ENCODE peak calls at places on chromosome X, in nine cellular contexts. One of them, this sample, is unnamed. For H3K27me3, the result is how much of the 10 kb centered on the place peaks cover.

GRCh38 chrX:23908219-23909003 is 605 bp downstream of the CXorf58 start:
- DNase-seq in DND-41: peak
- DNase-seq in psoas muscle: no peak
- DNase-seq in CD8-positive, alpha-beta T cell: no peak
- DNase-seq in ovary: no peak
- DNase-seq in GM23248: no peak
- DNase-seq in mesendoderm: peak
- DNase-seq in effector memory CD4-positive, alpha-beta T cell: no peak
- DNase-seq in dorsolateral prefrontal cortex: no peak
- DNase-seq in this sample: no peak

GRCh38 chrX:69072486-69073006 is 92.7 kb downstream of the PJA1 start:
- DNase-seq in DND-41: no peak
- DNase-seq in dorsolateral prefrontal cortex: no peak
- DNase-seq in psoas muscle: no peak
- DNase-seq in CD8-positive, alpha-beta T cell: no peak
- DNase-seq in effector memory CD4-positive, alpha-beta T cell: no peak
- DNase-seq in mesendoderm: no peak
- DNase-seq in ovary: no peak
- DNase-seq in GM23248: no peak
- DNase-seq in this sample: no peak

GRCh38 chrX:23344208-23344903 is 9.7 kb downstream of the PTCHD1 start:
- DNase-seq in CD8-positive, alpha-beta T cell: no peak
- DNase-seq in mesendoderm: peak
- DNase-seq in dorsolateral prefrontal cortex: no peak
- DNase-seq in psoas muscle: no peak
- DNase-seq in DND-41: no peak
- DNase-seq in effector memory CD4-positive, alpha-beta T cell: no peak
- DNase-seq in ovary: no peak
- DNase-seq in GM23248: no peak
- DNase-seq in this sample: no peak

GRCh38 chrX:15815779-15816452 is 25.6 kb downstream of the ZRSR2 start:
- DNase-seq in ovary: no peak
- DNase-seq in mesendoderm: peak
- DNase-seq in psoas muscle: no peak
- DNase-seq in GM23248: peak
- DNase-seq in dorsolateral prefrontal cortex: no peak
- DNase-seq in CD8-positive, alpha-beta T cell: no peak
- DNase-seq in effector memory CD4-positive, alpha-beta T cell: peak
- DNase-seq in DND-41: no peak
- DNase-seq in this sample: peak

GRCh38 chrX:133544105-133544504 is 128.8 kb upstream of the GPC4 start:
- DNase-seq in dorsolateral prefrontal cortex: no peak
- DNase-seq in DND-41: no peak
- DNase-seq in GM23248: peak
- DNase-seq in psoas muscle: no peak
- DNase-seq in CD8-positive, alpha-beta T cell: no peak
- DNase-seq in effector memory CD4-positive, alpha-beta T cell: no peak
- DNase-seq in ovary: no peak
- DNase-seq in mesendoderm: peak
- DNase-seq in this sample: no peak

GRCh38 chrX:153539171-153539978 is 21.9 kb downstream of the ATP2B3 start:
- DNase-seq in mesendoderm: peak
- DNase-seq in effector memory CD4-positive, alpha-beta T cell: peak
- DNase-seq in psoas muscle: peak
- DNase-seq in GM23248: peak
- DNase-seq in ovary: peak
- DNase-seq in dorsolateral prefrontal cortex: peak
- DNase-seq in CD8-positive, alpha-beta T cell: peak
- DNase-seq in DND-41: peak
- DNase-seq in this sample: peak

GRCh38 chrX:24014388-24015018 is 12.5 kb downstream of the KLHL15 start:
- DNase-seq in CD8-positive, alpha-beta T cell: no peak
- DNase-seq in psoas muscle: no peak
- DNase-seq in GM23248: peak
- DNase-seq in ovary: no peak
- DNase-seq in dorsolateral prefrontal cortex: no peak
- DNase-seq in DND-41: no peak
- DNase-seq in mesendoderm: no peak
- DNase-seq in effector memory CD4-positive, alpha-beta T cell: no peak
- DNase-seq in this sample: peak

GRCh38 chrX:101507986-101508385 is 22.7 kb downstream of the ARMCX4 start:
- DNase-seq in psoas muscle: no peak
- DNase-seq in CD8-positive, alpha-beta T cell: no peak
- DNase-seq in ovary: no peak
- DNase-seq in dorsolateral prefrontal cortex: no peak
- DNase-seq in mesendoderm: no peak
- DNase-seq in effector memory CD4-positive, alpha-beta T cell: no peak
- DNase-seq in DND-41: no peak
- DNase-seq in GM23248: no peak
- DNase-seq in this sample: no peak

GRCh38 chrX:10676239-10676971 is 56.0 kb upstream of the MID1 start:
- DNase-seq in dorsolateral prefrontal cortex: no peak
- DNase-seq in CD8-positive, alpha-beta T cell: no peak
- DNase-seq in effector memory CD4-positive, alpha-beta T cell: no peak
- DNase-seq in psoas muscle: no peak
- DNase-seq in ovary: no peak
- DNase-seq in GM23248: peak
- DNase-seq in mesendoderm: peak
- DNase-seq in DND-41: no peak
- DNase-seq in this sample: no peak

GRCh38 chrX:74923942-74924448 is 1.3 kb downstream of the NEXMIF start:
- DNase-seq in dorsolateral prefrontal cortex: no peak
- DNase-seq in psoas muscle: peak
- DNase-seq in mesendoderm: peak
- DNase-seq in CD8-positive, alpha-beta T cell: no peak
- DNase-seq in ovary: peak
- DNase-seq in DND-41: no peak
- DNase-seq in GM23248: peak
- DNase-seq in effector memory CD4-positive, alpha-beta T cell: no peak
- DNase-seq in this sample: peak

GRCh38 chrX:23505531-23506303 is 161.6 kb upstream of the PRDX4 start:
- DNase-seq in mesendoderm: peak
- DNase-seq in effector memory CD4-positive, alpha-beta T cell: no peak
- DNase-seq in DND-41: no peak
- DNase-seq in dorsolateral prefrontal cortex: no peak
- DNase-seq in GM23248: no peak
- DNase-seq in psoas muscle: no peak
- DNase-seq in CD8-positive, alpha-beta T cell: no peak
- DNase-seq in ovary: no peak
- DNase-seq in this sample: no peak

GRCh38 chrX:96417695-96418094 is 266.9 kb upstream of the DIAPH2 start:
- DNase-seq in psoas muscle: no peak
- DNase-seq in mesendoderm: no peak
- DNase-seq in dorsolateral prefrontal cortex: no peak
- DNase-seq in GM23248: no peak
- DNase-seq in ovary: no peak
- DNase-seq in CD8-positive, alpha-beta T cell: no peak
- DNase-seq in effector memory CD4-positive, alpha-beta T cell: no peak
- DNase-seq in DND-41: no peak
- DNase-seq in this sample: no peak

GRCh38 chrX:108018659-108019381 is 26.0 kb upstream of the VSIG1 start:
- DNase-seq in dorsolateral prefrontal cortex: no peak
- DNase-seq in CD8-positive, alpha-beta T cell: peak
- DNase-seq in GM23248: no peak
- DNase-seq in psoas muscle: no peak
- DNase-seq in ovary: no peak
- DNase-seq in DND-41: no peak
- DNase-seq in mesendoderm: no peak
- DNase-seq in effector memory CD4-positive, alpha-beta T cell: peak
- DNase-seq in this sample: peak

GRCh38 chrX:105870465-105870864 is 48.1 kb downstream of the NRK start:
- DNase-seq in psoas muscle: no peak
- DNase-seq in GM23248: no peak
- DNase-seq in CD8-positive, alpha-beta T cell: no peak
- DNase-seq in mesendoderm: no peak
- DNase-seq in effector memory CD4-positive, alpha-beta T cell: no peak
- DNase-seq in ovary: no peak
- DNase-seq in dorsolateral prefrontal cortex: no peak
- DNase-seq in DND-41: no peak
- DNase-seq in this sample: no peak

GRCh38 chrX:105869676-105870075 is 47.3 kb downstream of the NRK start:
- DNase-seq in mesendoderm: no peak
- DNase-seq in DND-41: no peak
- DNase-seq in CD8-positive, alpha-beta T cell: no peak
- DNase-seq in GM23248: no peak
- DNase-seq in dorsolateral prefrontal cortex: no peak
- DNase-seq in psoas muscle: no peak
- DNase-seq in ovary: no peak
- DNase-seq in effector memory CD4-positive, alpha-beta T cell: no peak
- DNase-seq in this sample: no peak

DNA sequence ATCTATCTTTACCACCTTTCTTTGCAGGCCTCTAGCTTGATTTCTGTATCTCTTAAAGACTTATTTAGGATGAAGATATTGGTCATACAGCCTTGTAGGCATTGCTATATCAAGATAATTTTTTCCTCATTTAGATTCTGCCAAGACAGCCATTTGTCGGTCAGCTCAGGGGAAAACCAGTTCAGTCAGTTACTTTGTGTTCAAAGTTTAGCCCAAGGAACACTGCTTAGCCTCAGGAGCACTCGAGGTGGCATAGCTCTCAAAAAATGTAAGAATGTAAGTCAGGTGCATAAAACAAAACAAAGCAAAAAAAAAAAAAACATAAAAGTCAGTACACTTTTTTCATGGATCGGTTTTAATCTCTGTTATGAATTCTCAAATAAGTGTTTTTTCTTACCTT is 43.4 kb downstream of the NRK start:
- DNase-seq in psoas muscle: no peak
- DNase-seq in mesendoderm: no peak
- DNase-seq in ovary: no peak
- DNase-seq in dorsolateral prefrontal cortex: no peak
- DNase-seq in GM23248: no peak
- DNase-seq in DND-41: no peak
- DNase-seq in CD8-positive, alpha-beta T cell: no peak
- DNase-seq in effector memory CD4-positive, alpha-beta T cell: no peak
- DNase-seq in this sample: no peak
- H3K27me3 ChIP-seq in psoas muscle: under half
- H3K27me3 ChIP-seq in mesendoderm: under half
- H3K27me3 ChIP-seq in ovary: under half
- H3K27me3 ChIP-seq in dorsolateral prefrontal cortex: half or more
- H3K27me3 ChIP-seq in GM23248: under half
- H3K27me3 ChIP-seq in DND-41: under half
- H3K27me3 ChIP-seq in CD8-positive, alpha-beta T cell: under half
- H3K27me3 ChIP-seq in effector memory CD4-positive, alpha-beta T cell: under half
- H3K27me3 ChIP-seq in this sample: under half

GRCh38 chrX:104172788-104173187 is 6.5 kb downstream of the FAM199X start:
- DNase-seq in GM23248: no peak
- DNase-seq in mesendoderm: no peak
- DNase-seq in DND-41: no peak
- DNase-seq in ovary: no peak
- DNase-seq in effector memory CD4-positive, alpha-beta T cell: no peak
- DNase-seq in psoas muscle: no peak
- DNase-seq in CD8-positive, alpha-beta T cell: no peak
- DNase-seq in dorsolateral prefrontal cortex: no peak
- DNase-seq in this sample: no peak
- H3K27ac ChIP-seq in GM23248: peak
- H3K27ac ChIP-seq in mesendoderm: no peak
- H3K27ac ChIP-seq in DND-41: no peak
- H3K27ac ChIP-seq in ovary: no peak
- H3K27ac ChIP-seq in effector memory CD4-positive, alpha-beta T cell: no peak
- H3K27ac ChIP-seq in psoas muscle: no peak
- H3K27ac ChIP-seq in CD8-positive, alpha-beta T cell: no peak
- H3K27ac ChIP-seq in dorsolateral prefrontal cortex: no peak
- H3K27ac ChIP-seq in this sample: no peak

GRCh38 chrX:40154853-40155616 is 57.3 kb upstream of the BCOR start:
- DNase-seq in effector memory CD4-positive, alpha-beta T cell: no peak
- DNase-seq in psoas muscle: peak
- DNase-seq in CD8-positive, alpha-beta T cell: no peak
- DNase-seq in ovary: peak
- DNase-seq in dorsolateral prefrontal cortex: no peak
- DNase-seq in mesendoderm: peak
- DNase-seq in DND-41: no peak
- DNase-seq in GM23248: peak
- DNase-seq in this sample: peak

GRCh38 chrX:40155617-40156471 is 58.1 kb upstream of the BCOR start:
- DNase-seq in DND-41: no peak
- DNase-seq in psoas muscle: no peak
- DNase-seq in mesendoderm: peak
- DNase-seq in GM23248: peak
- DNase-seq in dorsolateral prefrontal cortex: no peak
- DNase-seq in CD8-positive, alpha-beta T cell: no peak
- DNase-seq in effector memory CD4-positive, alpha-beta T cell: no peak
- DNase-seq in ovary: peak
- DNase-seq in this sample: no peak

GRCh38 chrX:40158036-40158706 is 60.4 kb upstream of the BCOR start:
- DNase-seq in mesendoderm: peak
- DNase-seq in effector memory CD4-positive, alpha-beta T cell: no peak
- DNase-seq in ovary: peak
- DNase-seq in CD8-positive, alpha-beta T cell: no peak
- DNase-seq in psoas muscle: no peak
- DNase-seq in DND-41: peak
- DNase-seq in GM23248: peak
- DNase-seq in dorsolateral prefrontal cortex: no peak
- DNase-seq in this sample: no peak

GRCh38 chrX:40157228-40158035 is 59.7 kb upstream of the BCOR start:
- DNase-seq in GM23248: no peak
- DNase-seq in psoas muscle: no peak
- DNase-seq in effector memory CD4-positive, alpha-beta T cell: no peak
- DNase-seq in CD8-positive, alpha-beta T cell: no peak
- DNase-seq in dorsolateral prefrontal cortex: no peak
- DNase-seq in ovary: no peak
- DNase-seq in mesendoderm: peak
- DNase-seq in DND-41: no peak
- DNase-seq in this sample: no peak

DNA sequence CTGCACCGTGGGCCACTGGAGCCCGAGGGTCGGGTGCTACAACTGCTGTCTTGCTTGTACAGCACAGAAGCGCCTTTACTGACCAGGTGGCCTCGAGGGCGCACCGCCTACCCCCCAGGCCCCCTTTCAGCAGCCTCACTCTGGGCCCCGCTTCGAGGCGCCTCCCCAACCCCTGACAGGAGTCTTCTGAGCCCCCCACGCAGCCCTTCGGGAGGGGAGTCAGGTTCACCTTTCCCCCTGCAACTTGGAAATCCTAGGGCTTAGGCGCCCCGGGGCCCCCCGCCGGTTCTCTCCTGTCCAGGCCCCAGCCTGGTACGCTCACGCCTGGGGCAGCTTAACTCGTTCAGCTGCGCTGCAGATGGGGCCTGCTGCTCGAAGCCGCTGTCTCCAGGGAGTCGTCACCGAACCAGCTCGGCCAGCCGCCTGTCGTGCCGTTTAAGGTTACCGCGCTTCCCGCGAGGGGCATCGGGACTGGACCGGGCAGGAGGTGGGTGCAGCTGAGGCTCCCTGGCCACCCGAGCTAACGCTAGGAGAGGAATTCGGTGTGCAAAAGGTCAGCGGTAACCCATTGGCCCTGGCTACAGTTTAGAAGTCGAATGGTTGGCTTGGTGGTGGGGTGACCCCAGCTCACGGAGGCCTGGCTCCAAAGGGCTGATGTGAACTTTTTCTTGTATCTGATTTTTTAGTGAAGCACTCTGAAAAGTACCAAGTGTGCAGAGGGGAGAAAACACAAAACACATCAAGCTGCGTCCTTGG is 58.9 kb upstream of the BCOR start:
- DNase-seq in psoas muscle: no peak
- DNase-seq in ovary: peak
- DNase-seq in CD8-positive, alpha-beta T cell: no peak
- DNase-seq in GM23248: no peak
- DNase-seq in effector memory CD4-positive, alpha-beta T cell: no peak
- DNase-seq in DND-41: no peak
- DNase-seq in mesendoderm: peak
- DNase-seq in dorsolateral prefrontal cortex: no peak
- DNase-seq in this sample: no peak
- H3K4me3 ChIP-seq in psoas muscle: no peak
- H3K4me3 ChIP-seq in ovary: no peak
- H3K4me3 ChIP-seq in CD8-positive, alpha-beta T cell: no peak
- H3K4me3 ChIP-seq in GM23248: no peak
- H3K4me3 ChIP-seq in effector memory CD4-positive, alpha-beta T cell: no peak
- H3K4me3 ChIP-seq in DND-41: no peak
- H3K4me3 ChIP-seq in mesendoderm: no peak
- H3K4me3 ChIP-seq in dorsolateral prefrontal cortex: no peak
- H3K4me3 ChIP-seq in this sample: no peak

GRCh38 chrX:65705439-65705838 is 38.0 kb downstream of the MSN start:
- DNase-seq in GM23248: no peak
- DNase-seq in DND-41: no peak
- DNase-seq in CD8-positive, alpha-beta T cell: no peak
- DNase-seq in psoas muscle: no peak
- DNase-seq in ovary: no peak
- DNase-seq in effector memory CD4-positive, alpha-beta T cell: no peak
- DNase-seq in dorsolateral prefrontal cortex: no peak
- DNase-seq in mesendoderm: no peak
- DNase-seq in this sample: no peak
- H3K27me3 ChIP-seq in GM23248: under half
- H3K27me3 ChIP-seq in DND-41: under half
- H3K27me3 ChIP-seq in CD8-positive, alpha-beta T cell: under half
- H3K27me3 ChIP-seq in psoas muscle: under half
- H3K27me3 ChIP-seq in ovary: under half
- H3K27me3 ChIP-seq in effector memory CD4-positive, alpha-beta T cell: under half
- H3K27me3 ChIP-seq in dorsolateral prefrontal cortex: under half
- H3K27me3 ChIP-seq in mesendoderm: under half
- H3K27me3 ChIP-seq in this sample: under half

This sample was measured in CD4-positive, alpha-beta memory T cell.